ENCODE peak calls at places on chromosomes 12 and 14, in six cellular contexts. P is neural crest cell, C is cardiac muscle cell, L is psoas muscle, N is A549, D is cardiac fibroblast. F is an unnamed sample.

GRCh38 chr14:55927059-55927458 is 191.2 kb upstream of the PELI2 start:
- DNase-seq in L (no peak), C (no peak), D (no peak), N (no peak), P (peak), F (no peak)

GRCh38 chr12:113500662-113501435 is 29.2 kb upstream of the LHX5 start:
- DNase-seq in D (no peak), L (no peak), C (no peak), P (no peak), N (no peak), F (no peak)

GRCh38 chr14:40847496-40847895 is 759.2 kb upstream of the LRFN5 start:
- DNase-seq in N (no peak), L (no peak), D (no peak), C (no peak), P (no peak), F (no peak)

GRCh38 chr12:127811988-127812387 is 455.0 kb upstream of the TMEM132C start:
- DNase-seq in L (no peak), D (peak), N (no peak), C (peak), P (no peak), F (peak)

GRCh38 chr12:38053655-38054464 is 262.7 kb upstream of the ALG10B start:
- DNase-seq in P (no peak), N (peak), D (no peak), C (no peak), L (no peak), F (no peak)

GRCh38 chr14:75568791-75569190 is 9.6 kb upstream of the FLVCR2 start:
- DNase-seq in N (no peak), L (no peak), C (no peak), D (no peak), P (no peak), F (no peak)

GRCh38 chr14:54895683-54896082 is 6.9 kb downstream of the GCH1 start:
- DNase-seq in L (no peak), C (no peak), P (no peak), N (no peak), D (no peak), F (no peak)

GRCh38 chr12:98758331-98758730 is 113.2 kb downstream of the APAF1 start:
- DNase-seq in P (no peak), L (peak), N (no peak), D (peak), C (no peak), F (peak)

GRCh38 chr12:53062977-53063707 is 13.3 kb downstream of the TNS2 start:
- DNase-seq in L (peak), P (no peak), D (no peak), C (no peak), N (no peak), F (no peak)

GRCh38 chr14:24840204-24840893 is 206.4 kb upstream of the GZMB start:
- DNase-seq in C (no peak), L (no peak), N (no peak), P (no peak), D (peak), F (no peak)

GRCh38 chr12:3681595-3681921 is 71.4 kb downstream of the CRACR2A start:
- DNase-seq in D (no peak), L (no peak), P (no peak), N (no peak), C (no peak), F (no peak)

GRCh38 chr12:79250955-79251354 is 386.4 kb downstream of the SYT1 start:
- DNase-seq in C (no peak), P (no peak), N (no peak), D (no peak), L (no peak), F (no peak)

GRCh38 chr12:40560848-40561247 is 131.4 kb upstream of the CNTN1 start:
- DNase-seq in D (no peak), L (no peak), C (no peak), N (no peak), P (no peak), F (no peak)

GRCh38 chr14:50875359-50876090 is 3.7 kb downstream of the ABHD12B start:
- DNase-seq in N (no peak), L (no peak), P (no peak), C (no peak), D (no peak), F (peak)

GRCh38 chr12:95282266-95282665 is 64.7 kb downstream of the VEZT start:
- DNase-seq in C (no peak), L (no peak), N (no peak), P (no peak), D (no peak), F (no peak)

GRCh38 chr12:47892819-47893218 is 12.0 kb downstream of the VDR start:
- DNase-seq in N (no peak), C (no peak), D (peak), P (no peak), L (no peak), F (no peak)

GRCh38 chr12:75699728-75700496 is 188.5 kb upstream of the KRR1 start:
- DNase-seq in L (no peak), N (no peak), C (peak), P (no peak), D (peak), F (peak)

GRCh38 chr14:100307215-100308111 is 1.2 kb upstream of the SLC25A29 start:
- DNase-seq in C (peak), L (peak), P (peak), N (no peak), D (no peak), F (no peak)

GRCh38 chr14:100654025-100654813 is 67.0 kb upstream of the BEGAIN start:
- DNase-seq in P (no peak), C (no peak), L (no peak), D (no peak), N (no peak), F (no peak)

GRCh38 chr14:56150645-56151345 is 32.6 kb downstream of the PELI2 start:
- DNase-seq in C (no peak), N (no peak), L (no peak), P (no peak), D (no peak), F (no peak)

GRCh38 chr12:111692575-111693210 is 6.8 kb downstream of the ACAD10 start:
- DNase-seq in C (no peak), L (no peak), D (peak), P (no peak), N (peak), F (peak)

GRCh38 chr12:113261847-113262470 is 40.7 kb downstream of the TPCN1 start:
- DNase-seq in N (no peak), P (no peak), D (peak), L (no peak), C (no peak), F (no peak)

GRCh38 chr12:109879332-109880048 is 851 bp downstream of the GLTP start:
- DNase-seq in L (no peak), N (no peak), C (peak), D (no peak), P (no peak), F (no peak)

GRCh38 chr12:7716391-7716790 is 5.2 kb downstream of the DPPA3 start:
- DNase-seq in N (peak), P (no peak), C (peak), L (no peak), D (no peak), F (no peak)

GRCh38 chr12:4082809-4083447 is 190.6 kb upstream of the CCND2 start:
- DNase-seq in L (no peak), C (no peak), N (no peak), P (no peak), D (no peak), F (no peak)

GRCh38 chr14:81401420-81402122 is 1.4 kb upstream of the STON2 start:
- DNase-seq in N (peak), L (no peak), C (no peak), D (peak), P (no peak), F (peak)

GRCh38 chr14:63650336-63650952 is 8.8 kb upstream of the WDR89 start:
- DNase-seq in L (no peak), N (no peak), D (peak), C (no peak), P (no peak), F (no peak)

GRCh38 chr12:21073129-21073528 is 57.9 kb upstream of the SLCO1B1 start:
- DNase-seq in L (no peak), N (no peak), C (no peak), P (no peak), D (no peak), F (no peak)

GRCh38 chr12:63802012-63802608 is 22.4 kb downstream of the RXYLT1 start:
- DNase-seq in D (peak), N (peak), P (no peak), C (peak), L (no peak), F (peak)

GRCh38 chr14:91063119-91063518 is 2.7 kb upstream of the RPS6KA5 start:
- DNase-seq in N (no peak), C (no peak), D (peak), L (no peak), P (no peak), F (no peak)

GRCh38 chr14:104195854-104196253 is 57.5 kb downstream of the KIF26A start:
- DNase-seq in L (no peak), D (no peak), P (no peak), N (no peak), C (peak), F (no peak)

GRCh38 chr14:64856528-64857445 is 22.9 kb downstream of the SPTB start:
- DNase-seq in P (no peak), D (no peak), L (no peak), N (no peak), C (no peak), F (no peak)

GRCh38 chr12:109679716-109680520 is 33.7 kb upstream of the FAM222A start:
- DNase-seq in N (no peak), D (no peak), L (no peak), C (no peak), P (no peak), F (no peak)

GRCh38 chr12:39736406-39736805 is 116.8 kb upstream of the ABCD2 start:
- DNase-seq in P (no peak), L (no peak), C (no peak), N (no peak), D (no peak), F (no peak)

GRCh38 chr14:58215191-58215914 is 15.4 kb downstream of the ACTR10 start:
- DNase-seq in N (no peak), L (no peak), P (no peak), D (no peak), C (no peak), F (no peak)

GRCh38 chr14:92943855-92944570 is 21.1 kb downstream of the CHGA start:
- DNase-seq in D (no peak), C (no peak), N (no peak), P (no peak), L (no peak), F (no peak)

GRCh38 chr12:115752913-115753726 is 524.4 kb downstream of the MED13L start:
- DNase-seq in D (peak), N (peak), C (peak), P (peak), L (no peak), F (peak)

DNA sequence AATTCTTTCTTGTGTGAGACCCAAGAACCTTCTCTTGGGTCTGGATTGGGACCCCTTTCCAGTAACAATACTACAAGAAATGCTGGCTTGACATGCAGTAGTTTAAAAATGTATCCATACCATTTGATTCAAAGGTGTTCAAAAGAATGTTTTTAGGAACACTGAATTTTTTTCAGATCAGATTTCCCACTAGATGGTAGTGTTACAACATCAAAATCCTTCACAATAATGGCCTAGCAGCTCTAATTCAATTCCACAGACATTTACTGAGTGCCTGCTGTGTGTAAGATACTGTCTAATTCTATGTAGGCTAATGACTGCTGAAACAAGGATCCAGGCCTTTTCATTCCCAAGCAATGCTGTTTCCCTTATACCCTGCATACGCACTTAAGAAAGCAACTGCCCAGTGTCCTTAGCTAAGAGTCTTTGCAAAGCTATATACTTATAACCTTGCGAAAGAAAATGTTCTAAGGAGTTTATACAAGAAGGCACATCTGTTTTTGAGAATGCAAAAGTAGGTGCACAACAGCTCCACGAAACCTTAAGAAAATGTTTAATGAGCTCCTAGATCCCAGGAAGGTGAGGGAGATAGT is 50.7 kb upstream of the PKP2 start:
- DNase-seq in D (peak), L (no peak), C (peak), N (peak), P (no peak), F (peak)
- TF ChIP-seq CTCF in D (no peak), L (no peak), C (peak), N (peak), P (peak), F (no peak)

GRCh38 chr14:20469890-20470858 is 968 bp downstream of the PNP start:
- DNase-seq in D (peak), L (peak), C (peak), N (peak), P (no peak), F (peak)

GRCh38 chr14:20472566-20473206 is 3.5 kb downstream of the PNP start:
- DNase-seq in C (no peak), D (no peak), N (no peak), L (no peak), P (no peak), F (no peak)

GRCh38 chr14:20468773-20469241 is 399 bp upstream of the PNP start:
- DNase-seq in P (no peak), N (peak), C (no peak), D (no peak), L (peak), F (no peak)

DNA sequence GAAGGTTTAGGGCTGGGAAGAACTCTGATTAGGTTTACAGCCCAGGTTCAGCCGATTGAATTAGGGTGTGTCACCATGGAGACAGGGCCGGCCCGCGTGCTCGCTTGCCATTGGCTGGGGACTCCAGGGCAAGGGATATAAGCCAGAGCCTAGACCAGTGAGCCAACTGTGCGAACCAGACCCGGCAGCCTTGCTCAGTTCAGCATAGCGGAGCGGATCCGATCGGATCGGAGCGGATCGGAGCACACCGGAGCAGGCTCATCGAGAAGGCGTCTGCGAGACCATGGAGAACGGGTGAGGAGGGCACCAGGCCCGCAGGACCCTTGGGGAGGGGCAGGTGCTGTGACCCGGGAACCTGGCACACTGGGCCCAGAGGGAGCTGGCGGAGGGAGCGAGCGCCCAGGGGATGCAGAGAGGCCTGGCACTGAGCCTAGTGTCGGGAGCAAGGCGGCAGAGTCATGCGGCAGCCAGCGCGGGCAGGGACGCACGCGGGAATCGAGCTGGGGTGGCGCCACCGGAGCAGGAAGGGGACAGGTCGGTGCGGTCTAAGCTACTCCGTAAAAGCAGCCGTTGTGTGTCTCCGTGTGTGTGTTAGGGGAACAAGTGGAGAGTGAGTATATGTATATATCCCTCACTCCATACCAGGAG is at the start of gene PNP:
- DNase-seq in D (peak), N (peak), P (peak), C (peak), L (peak), F (peak)
- TF ChIP-seq CTCF in D (no peak), N (no peak), P (no peak), C (no peak), L (no peak), F (no peak)

GRCh38 chr12:88393017-88393767 is 187.1 kb downstream of the KITLG start:
- DNase-seq in C (peak), D (peak), N (no peak), L (no peak), P (no peak), F (peak)
- TF ChIP-seq CTCF in C (peak), D (peak), N (peak), L (no peak), P (peak), F (peak)

DNA sequence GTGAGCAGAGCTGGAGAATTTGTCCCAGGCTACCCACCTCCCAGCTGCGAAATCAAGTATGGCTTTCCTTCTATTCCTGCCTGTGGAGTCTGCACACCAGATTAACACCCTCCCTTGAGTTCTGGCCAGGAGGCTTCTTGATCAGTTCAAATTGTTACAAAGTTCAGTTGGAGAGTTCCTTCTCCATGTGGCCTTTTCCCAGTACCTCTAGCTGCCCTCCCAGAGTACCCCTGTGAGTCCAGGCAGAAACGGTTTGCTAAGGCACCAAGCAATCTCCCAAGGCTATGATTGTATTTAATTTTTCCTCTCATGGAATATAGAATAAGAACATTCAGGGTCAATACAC is 49.7 kb upstream of the ERGIC2 start:
- DNase-seq in C (no peak), L (no peak), D (no peak), P (no peak), N (no peak), F (no peak)
- TF ChIP-seq CTCF in C (no peak), L (no peak), D (no peak), P (no peak), N (no peak), F (no peak)

GRCh38 chr12:124174949-124175348 is 119.9 kb upstream of the RFLNA start:
- DNase-seq in P (no peak), C (no peak), L (no peak), N (no peak), D (peak), F (no peak)
- TF ChIP-seq CTCF in P (no peak), C (no peak), L (no peak), N (no peak), D (no peak), F (no peak)

DNA sequence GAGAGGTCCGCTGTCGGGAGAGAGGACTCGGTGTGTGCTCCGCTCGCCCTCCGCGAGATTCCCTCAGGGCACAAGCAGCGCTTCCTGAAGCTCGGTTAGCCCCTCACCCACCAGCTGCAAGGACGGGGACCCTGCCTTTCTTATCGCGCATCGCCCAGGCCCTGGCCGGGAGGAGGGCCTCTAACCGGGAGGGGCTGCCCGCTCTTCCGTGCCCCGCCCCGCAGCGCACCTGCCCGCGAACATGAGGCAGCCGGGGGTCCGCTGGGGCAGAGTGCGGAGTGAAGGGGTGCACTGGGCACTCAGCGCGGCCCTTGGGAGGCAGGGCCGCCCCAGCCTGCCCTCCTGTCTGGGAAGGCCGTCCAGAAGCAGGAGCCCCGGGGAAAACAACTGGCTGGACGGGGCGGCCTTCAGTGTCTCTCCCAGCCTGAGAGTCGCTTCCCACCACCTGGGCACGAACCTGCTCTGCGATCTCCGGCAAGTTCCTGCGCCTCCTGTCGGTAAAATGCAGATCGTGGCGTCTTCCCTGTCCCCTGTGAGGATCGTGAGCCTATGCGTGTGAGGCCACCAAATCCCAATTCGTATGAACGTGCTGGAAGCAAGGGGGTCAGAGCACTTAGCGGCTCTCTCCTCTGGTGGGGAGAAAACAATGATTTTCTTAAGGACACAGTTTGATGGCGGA is 28.0 kb upstream of the ADIPOR2 start:
- DNase-seq in C (peak), L (no peak), N (peak), D (peak), P (peak), F (peak)
- TF ChIP-seq CTCF in C (peak), L (peak), N (peak), D (peak), P (peak), F (peak)

GRCh38 chr14:49449749-49450148 is 136.4 kb downstream of the RPS29 start:
- DNase-seq in N (no peak), L (no peak), P (no peak), D (no peak), C (no peak), F (no peak)

GRCh38 chr14:49446801-49447200 is 139.4 kb downstream of the RPS29 start:
- DNase-seq in N (no peak), C (no peak), L (no peak), D (no peak), P (no peak), F (no peak)

GRCh38 chr14:49447725-49448124 is 138.5 kb downstream of the RPS29 start:
- DNase-seq in L (no peak), C (no peak), N (no peak), D (no peak), P (no peak), F (no peak)
- TF ChIP-seq CTCF in L (no peak), C (no peak), N (no peak), D (no peak), P (no peak), F (no peak)

GRCh38 chr14:78152246-78153068 is 17.7 kb upstream of the NRXN3 start:
- DNase-seq in D (no peak), P (no peak), N (no peak), L (no peak), C (no peak), F (no peak)

GRCh38 chr14:78157855-78158436 is 12.2 kb upstream of the NRXN3 start:
- DNase-seq in P (peak), L (no peak), C (peak), N (no peak), D (peak), F (peak)

GRCh38 chr14:78154827-78155226 is 15.3 kb upstream of the NRXN3 start:
- DNase-seq in D (no peak), C (no peak), L (no peak), P (no peak), N (no peak), F (no peak)

GRCh38 chr14:78153069-78153351 is 17.2 kb upstream of the NRXN3 start:
- DNase-seq in D (peak), C (no peak), L (no peak), P (no peak), N (no peak), F (peak)

GRCh38 chr14:78156196-78156595 is 14.0 kb upstream of the NRXN3 start:
- DNase-seq in D (no peak), C (no peak), N (no peak), P (no peak), L (no peak), F (no peak)
- TF ChIP-seq CTCF in D (no peak), C (no peak), N (no peak), P (no peak), L (no peak), F (no peak)

GRCh38 chr14:35963209-35963608 is 137.1 kb downstream of the BRMS1L start:
- DNase-seq in N (peak), D (no peak), L (no peak), C (no peak), P (no peak), F (no peak)
- TF ChIP-seq CTCF in N (peak), D (no peak), L (no peak), C (no peak), P (peak), F (no peak)

F was measured in astrocyte of the spinal cord.